ENCODE peak calls at places on chromosomes 4 and X, in five cellular contexts. L is HCT116, B is GM12878, D is HepG2, T is K562. E is an unnamed sample.

GRCh38 chr4:71262161-71262560 is 76.7 kb upstream of the SLC4A4 start:
- DNase-seq in L (no peak), B (no peak), D (no peak), T (no peak), E (no peak)

GRCh38 chr4:128847074-128847724 is 37.7 kb downstream of the JADE1 start:
- DNase-seq in L (no peak), B (no peak), D (no peak), T (no peak), E (no peak)

GRCh38 chr4:87071401-87071800 is 136.6 kb downstream of the AFF1 start:
- DNase-seq in L (no peak), B (no peak), D (no peak), T (no peak), E (no peak)

GRCh38 chrX:97132654-97133415 is 249.1 kb downstream of the RPA4 start:
- DNase-seq in L (no peak), B (no peak), D (no peak), T (no peak), E (no peak)

GRCh38 chr4:4985844-4986243 is 33.4 kb downstream of the CYTL1 start:
- DNase-seq in L (no peak), B (no peak), D (no peak), T (no peak), E (no peak)

GRCh38 chrX:23742693-23743622 is at the start of gene ACOT9:
- DNase-seq in L (peak; percentile 87), B (peak; percentile 53), D (peak; percentile 88), T (peak; percentile 94), E (peak; percentile 82)

GRCh38 chr4:135508006-135508714 is 1306.6 kb upstream of the PABPC4L start:
- DNase-seq in L (peak; percentile 88), B (no peak), D (no peak), T (no peak), E (no peak)

GRCh38 chr4:115323106-115323684 is 209.8 kb upstream of the NDST4 start:
- DNase-seq in L (no peak), B (no peak), D (no peak), T (no peak), E (no peak)

GRCh38 chr4:48129307-48130014 is 4.6 kb downstream of the TXK start:
- DNase-seq in L (no peak), B (no peak), D (no peak), T (no peak), E (no peak)

GRCh38 chrX:31508338-31508737 is 436.5 kb upstream of the FTHL17 start:
- DNase-seq in L (no peak), B (no peak), D (peak; percentile 8), T (no peak), E (no peak)

GRCh38 chr4:89906316-89906715 is 11.7 kb downstream of the MMRN1 start:
- DNase-seq in L (no peak), B (no peak), D (no peak), T (no peak), E (no peak)

GRCh38 chr4:88106205-88106604 is 52.2 kb downstream of the ABCG2 start:
- DNase-seq in L (no peak), B (no peak), D (no peak), T (no peak), E (no peak)

GRCh38 chr4:55947912-55948725 is 626 bp upstream of the CEP135 start:
- DNase-seq in L (peak; percentile 28), B (peak; percentile 59), D (peak; percentile 36), T (peak; percentile 19), E (no peak)

GRCh38 chrX:357693-358471 is 28.8 kb downstream of the PPP2R3B start:
- DNase-seq in L (no peak), B (no peak), D (no peak), T (no peak), E (no peak)

GRCh38 chrX:3052864-3053263 is 11.6 kb downstream of the ARSF start:
- DNase-seq in L (no peak), B (no peak), D (no peak), T (no peak), E (no peak)

GRCh38 chrX:71118032-71118984 is at the start of gene MED12:
- DNase-seq in L (no peak), B (peak; percentile 52), D (peak; percentile 47), T (peak; percentile 89), E (no peak)
- TF ChIP-seq POLR2A in L (peak; percentile 43), B (peak; percentile 67), D (no peak), T (peak; percentile 75), E (no peak)

DNA sequence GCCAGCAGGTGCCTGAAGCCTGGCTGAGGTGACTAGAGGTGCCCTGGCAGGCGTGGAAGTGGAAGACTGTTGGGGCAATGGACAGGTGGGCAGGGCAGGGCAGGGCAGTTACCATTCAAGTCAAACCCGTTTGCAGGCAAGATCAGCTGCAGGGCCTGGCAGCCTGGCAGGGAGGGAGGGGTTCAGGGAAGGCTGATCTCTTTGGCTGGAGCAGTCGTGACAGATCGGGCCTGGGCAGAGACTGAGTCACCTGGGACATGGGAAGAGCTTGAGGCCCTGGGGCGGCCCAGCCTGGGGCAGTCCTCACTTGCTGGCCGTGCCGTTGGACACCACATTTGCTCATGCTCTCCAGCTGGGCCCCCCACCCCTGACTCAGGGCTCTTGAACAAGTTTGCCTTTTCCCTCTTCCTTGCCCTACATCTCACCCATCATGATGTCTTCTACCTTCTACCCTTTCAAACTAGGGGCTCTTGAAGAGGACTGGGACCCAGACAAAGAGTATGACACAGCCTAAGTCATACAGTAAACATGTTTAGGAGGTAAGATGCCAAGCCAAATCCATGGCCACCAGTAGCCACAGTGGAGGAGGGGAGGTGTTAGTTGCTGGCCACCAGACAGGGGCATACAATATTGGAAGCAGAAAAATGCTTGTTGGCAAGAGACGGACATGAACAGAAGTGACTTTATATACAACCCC is 2.0 kb upstream of the ZNF185 start:
- DNase-seq in L (peak; percentile 35), B (no peak), D (no peak), T (no peak), E (no peak)
- TF ChIP-seq POLR2AphosphoS5 in L (peak; percentile 21), B (no peak), D (no peak), T (no peak), E (no peak)

DNA sequence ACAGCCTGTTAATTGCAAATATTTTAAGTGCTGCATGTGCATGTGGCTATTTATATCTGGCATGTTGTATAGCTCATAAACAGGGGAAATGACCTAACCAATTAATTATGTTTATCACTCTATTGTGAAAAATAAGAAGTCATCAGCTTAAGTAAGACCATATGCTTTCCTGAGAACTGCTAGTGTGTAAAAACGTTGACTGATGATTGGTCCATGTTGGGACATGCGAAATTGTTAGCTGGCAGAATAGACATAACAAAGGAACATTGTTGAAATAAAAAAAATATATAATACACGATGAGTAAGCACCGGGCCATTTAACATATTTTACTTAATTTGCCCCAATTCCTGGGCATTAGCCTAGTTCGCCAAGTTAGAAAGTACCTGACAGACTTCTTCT is 207.5 kb downstream of the ANK2 start:
- DNase-seq in L (no peak), B (no peak), D (no peak), T (no peak), E (no peak)
- TF ChIP-seq ZNF274 in L (no peak), B (no peak), D (no peak), T (no peak), E (no peak)

GRCh38 chr4:1514612-1515011 is 108.4 kb upstream of the NKX1-1 start:
- DNase-seq in L (no peak), B (no peak), D (no peak), T (no peak), E (no peak)
- TF ChIP-seq POLR2A in L (no peak), B (no peak), D (no peak), T (no peak), E (no peak)

DNA sequence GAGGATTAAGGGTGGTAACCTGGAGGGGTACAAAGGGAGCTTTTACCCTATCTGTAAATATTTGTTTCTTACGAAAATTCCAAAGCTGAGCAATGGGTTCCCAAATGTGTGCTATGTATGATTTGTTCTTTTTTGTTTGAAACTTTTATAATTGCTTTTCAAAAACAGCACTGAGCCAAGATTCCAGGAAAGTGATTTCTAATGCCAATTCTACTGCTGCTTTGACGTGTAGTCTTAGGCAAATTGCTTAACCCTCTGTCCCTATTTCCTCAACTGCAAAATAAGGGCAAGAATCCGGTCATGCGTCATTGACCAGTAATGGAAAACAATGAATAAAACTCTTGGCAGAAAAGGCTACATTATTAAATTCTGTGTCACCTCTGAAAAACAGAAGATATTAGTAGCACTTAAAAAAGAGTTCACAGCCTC is 454.7 kb downstream of the IL15 start:
- DNase-seq in L (no peak), B (no peak), D (no peak), T (no peak), E (no peak)
- TF ChIP-seq POLR2AphosphoS5 in L (no peak), B (no peak), D (no peak), T (no peak), E (no peak)